ENCODE peak calls at places on chromosomes 11 and 22, in four cellular contexts. One of them, this sample, is unnamed.

GRCh38 chr11:19055016-19055415 is 5.5 kb downstream of the MRGPRX2 start:
- DNase-seq in HTR-8/SVneo: no peak
- DNase-seq in psoas muscle: no peak
- DNase-seq in omental fat pad: no peak
- DNase-seq in this sample: no peak

GRCh38 chr11:82085493-82085892 is 648.2 kb downstream of the FAM181B start:
- DNase-seq in HTR-8/SVneo: no peak
- DNase-seq in omental fat pad: no peak
- DNase-seq in psoas muscle: no peak
- DNase-seq in this sample: no peak

GRCh38 chr11:122162095-122162494 is 46.1 kb upstream of the BLID start:
- DNase-seq in omental fat pad: no peak
- DNase-seq in psoas muscle: no peak
- DNase-seq in HTR-8/SVneo: no peak
- DNase-seq in this sample: no peak

GRCh38 chr11:86816251-86816726 is 15.9 kb downstream of the PRSS23 start:
- DNase-seq in omental fat pad: no peak
- DNase-seq in psoas muscle: no peak
- DNase-seq in HTR-8/SVneo: no peak
- DNase-seq in this sample: no peak

GRCh38 chr22:36548606-36549005 is 19.6 kb upstream of the EIF3D start:
- DNase-seq in psoas muscle: no peak
- DNase-seq in omental fat pad: no peak
- DNase-seq in HTR-8/SVneo: no peak
- DNase-seq in this sample: no peak

GRCh38 chr22:50473855-50474671 is 772 bp downstream of the SBF1 start:
- DNase-seq in HTR-8/SVneo: no peak
- DNase-seq in psoas muscle: peak
- DNase-seq in omental fat pad: no peak
- DNase-seq in this sample: no peak

GRCh38 chr22:19177164-19178064 is 1.1 kb downstream of the SLC25A1 start:
- DNase-seq in HTR-8/SVneo: no peak
- DNase-seq in omental fat pad: no peak
- DNase-seq in psoas muscle: no peak
- DNase-seq in this sample: no peak

GRCh38 chr11:63290285-63290684 is 46.9 kb upstream of the SLC22A25 start:
- DNase-seq in HTR-8/SVneo: no peak
- DNase-seq in omental fat pad: no peak
- DNase-seq in psoas muscle: no peak
- DNase-seq in this sample: no peak

GRCh38 chr11:35388054-35388453 is 31.3 kb downstream of the SLC1A2 start:
- DNase-seq in HTR-8/SVneo: no peak
- DNase-seq in omental fat pad: no peak
- DNase-seq in psoas muscle: no peak
- DNase-seq in this sample: no peak

GRCh38 chr11:43920598-43921419 is 21.6 kb upstream of the C11orf96 start:
- DNase-seq in omental fat pad: no peak
- DNase-seq in psoas muscle: peak
- DNase-seq in HTR-8/SVneo: peak
- DNase-seq in this sample: peak

GRCh38 chr11:103091024-103091423 is 936 bp downstream of the DCUN1D5 start:
- DNase-seq in psoas muscle: no peak
- DNase-seq in omental fat pad: no peak
- DNase-seq in HTR-8/SVneo: no peak
- DNase-seq in this sample: no peak

GRCh38 chr11:97739892-97740782 is 1280.6 kb upstream of the CNTN5 start:
- DNase-seq in psoas muscle: no peak
- DNase-seq in HTR-8/SVneo: peak
- DNase-seq in omental fat pad: no peak
- DNase-seq in this sample: no peak

GRCh38 chr11:64028398-64029115 is 7.2 kb upstream of the FLRT1 start:
- DNase-seq in psoas muscle: no peak
- DNase-seq in HTR-8/SVneo: no peak
- DNase-seq in omental fat pad: no peak
- DNase-seq in this sample: no peak

GRCh38 chr11:63020671-63021255 is 5.1 kb upstream of the SLC22A8 start:
- DNase-seq in psoas muscle: no peak
- DNase-seq in HTR-8/SVneo: no peak
- DNase-seq in omental fat pad: no peak
- DNase-seq in this sample: no peak

GRCh38 chr11:66112041-66112491 is 42.0 kb downstream of the PACS1 start:
- DNase-seq in HTR-8/SVneo: no peak
- DNase-seq in omental fat pad: no peak
- DNase-seq in psoas muscle: no peak
- DNase-seq in this sample: no peak

This sample was measured in ascending aorta.